ENCODE peak calls at places on chromosomes 3 and 15, in four cellular contexts. One of them, this sample, is unnamed.

GRCh38 chr3:12288466-12289129 is at the start of gene PPARG:
- DNase-seq in K562: no peak
- DNase-seq in HCT116: peak; percentile 73
- DNase-seq in HepG2: peak; percentile 54
- DNase-seq in this sample: no peak

GRCh38 chr3:197352382-197352781 is 54.0 kb upstream of the DLG1 start:
- DNase-seq in K562: peak; percentile 26
- DNase-seq in HCT116: no peak
- DNase-seq in HepG2: no peak
- DNase-seq in this sample: no peak

GRCh38 chr3:106811376-106811775 is 565.9 kb upstream of the CCDC54 start:
- DNase-seq in K562: no peak
- DNase-seq in HCT116: no peak
- DNase-seq in HepG2: no peak
- DNase-seq in this sample: no peak

GRCh38 chr3:50436063-50436674 is 67.3 kb downstream of the CACNA2D2 start:
- DNase-seq in K562: peak; percentile 73
- DNase-seq in HCT116: peak; percentile 19
- DNase-seq in HepG2: peak; percentile 50
- DNase-seq in this sample: peak; percentile 22

GRCh38 chr15:38826880-38827279 is 262.3 kb upstream of the RASGRP1 start:
- DNase-seq in K562: no peak
- DNase-seq in HCT116: no peak
- DNase-seq in HepG2: no peak
- DNase-seq in this sample: no peak

GRCh38 chr15:62020576-62021160 is 39.6 kb downstream of the VPS13C start:
- DNase-seq in K562: no peak
- DNase-seq in HCT116: no peak
- DNase-seq in HepG2: no peak
- DNase-seq in this sample: no peak

GRCh38 chr15:68479870-68480269 is 47.9 kb upstream of the ITGA11 start:
- DNase-seq in K562: no peak
- DNase-seq in HCT116: no peak
- DNase-seq in HepG2: no peak
- DNase-seq in this sample: no peak

GRCh38 chr15:31173790-31174450 is 72.4 kb upstream of the TRPM1 start:
- DNase-seq in K562: no peak
- DNase-seq in HCT116: no peak
- DNase-seq in HepG2: no peak
- DNase-seq in this sample: no peak

GRCh38 chr3:40120816-40121215 is 188.7 kb upstream of the EIF1B start:
- DNase-seq in K562: no peak
- DNase-seq in HCT116: no peak
- DNase-seq in HepG2: no peak
- DNase-seq in this sample: no peak

GRCh38 chr15:42784705-42785104 is 47.8 kb upstream of the CDAN1 start:
- DNase-seq in K562: no peak
- DNase-seq in HCT116: no peak
- DNase-seq in HepG2: no peak
- DNase-seq in this sample: no peak

GRCh38 chr3:47380026-47380600 is 708 bp upstream of the PTPN23 start:
- DNase-seq in K562: peak; percentile 38
- DNase-seq in HCT116: no peak
- DNase-seq in HepG2: no peak
- DNase-seq in this sample: no peak

GRCh38 chr3:21294768-21295167 is 456.2 kb downstream of the ZNF385D start:
- DNase-seq in K562: no peak
- DNase-seq in HCT116: no peak
- DNase-seq in HepG2: no peak
- DNase-seq in this sample: no peak

GRCh38 chr3:189772584-189772983 is 141.4 kb downstream of the TP63 start:
- DNase-seq in K562: no peak
- DNase-seq in HCT116: no peak
- DNase-seq in HepG2: no peak
- DNase-seq in this sample: no peak

GRCh38 chr3:44939581-44940036 is 36.4 kb downstream of the ZDHHC3 start:
- DNase-seq in K562: no peak
- DNase-seq in HCT116: no peak
- DNase-seq in HepG2: no peak
- DNase-seq in this sample: no peak

GRCh38 chr3:195159819-195160175 is 111.2 kb downstream of the XXYLT1 start:
- DNase-seq in K562: no peak
- DNase-seq in HCT116: no peak
- DNase-seq in HepG2: no peak
- DNase-seq in this sample: no peak

GRCh38 chr3:155946178-155946577 is 75.7 kb downstream of the GMPS start:
- DNase-seq in K562: no peak
- DNase-seq in HCT116: no peak
- DNase-seq in HepG2: peak; percentile 20
- DNase-seq in this sample: peak; percentile 25

GRCh38 chr3:119834754-119835365 is 53.0 kb downstream of the NR1I2 start:
- DNase-seq in K562: no peak
- DNase-seq in HCT116: no peak
- DNase-seq in HepG2: no peak
- DNase-seq in this sample: no peak

GRCh38 chr3:119829431-119829830 is 47.5 kb downstream of the NR1I2 start:
- DNase-seq in K562: no peak
- DNase-seq in HCT116: no peak
- DNase-seq in HepG2: no peak
- DNase-seq in this sample: no peak

GRCh38 chr3:119827209-119827608 is 45.3 kb downstream of the NR1I2 start:
- DNase-seq in K562: no peak
- DNase-seq in HCT116: no peak
- DNase-seq in HepG2: no peak
- DNase-seq in this sample: no peak

GRCh38 chr3:119831941-119832371 is 50.1 kb downstream of the NR1I2 start:
- DNase-seq in K562: no peak
- DNase-seq in HCT116: no peak
- DNase-seq in HepG2: no peak
- DNase-seq in this sample: no peak

DNA sequence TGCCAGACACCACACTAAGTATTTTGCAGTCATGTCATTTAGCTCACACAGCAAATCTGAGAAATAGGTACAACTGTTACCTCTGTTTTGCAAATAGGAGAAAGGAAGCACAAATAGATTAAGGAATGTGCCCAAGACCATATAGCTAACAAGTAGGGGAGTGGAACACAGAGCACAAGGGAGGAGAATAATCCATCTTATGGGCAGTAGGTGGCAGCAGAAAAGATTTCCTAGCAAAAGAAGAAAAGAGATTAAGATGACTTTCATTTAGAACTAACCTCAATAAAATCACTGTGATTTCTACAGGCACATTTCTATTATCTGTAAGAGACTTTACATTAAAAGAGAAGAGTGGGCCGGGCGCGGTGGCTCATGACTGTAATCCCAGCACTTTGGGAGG is 49.1 kb downstream of the NR1I2 start:
- DNase-seq in K562: no peak
- DNase-seq in HCT116: no peak
- DNase-seq in HepG2: no peak
- DNase-seq in this sample: no peak
- TF ChIP-seq CTCF in K562: peak; percentile 16
- TF ChIP-seq CTCF in HCT116: peak; percentile 38
- TF ChIP-seq CTCF in HepG2: peak; percentile 8
- TF ChIP-seq CTCF in this sample: peak; percentile 56

DNA sequence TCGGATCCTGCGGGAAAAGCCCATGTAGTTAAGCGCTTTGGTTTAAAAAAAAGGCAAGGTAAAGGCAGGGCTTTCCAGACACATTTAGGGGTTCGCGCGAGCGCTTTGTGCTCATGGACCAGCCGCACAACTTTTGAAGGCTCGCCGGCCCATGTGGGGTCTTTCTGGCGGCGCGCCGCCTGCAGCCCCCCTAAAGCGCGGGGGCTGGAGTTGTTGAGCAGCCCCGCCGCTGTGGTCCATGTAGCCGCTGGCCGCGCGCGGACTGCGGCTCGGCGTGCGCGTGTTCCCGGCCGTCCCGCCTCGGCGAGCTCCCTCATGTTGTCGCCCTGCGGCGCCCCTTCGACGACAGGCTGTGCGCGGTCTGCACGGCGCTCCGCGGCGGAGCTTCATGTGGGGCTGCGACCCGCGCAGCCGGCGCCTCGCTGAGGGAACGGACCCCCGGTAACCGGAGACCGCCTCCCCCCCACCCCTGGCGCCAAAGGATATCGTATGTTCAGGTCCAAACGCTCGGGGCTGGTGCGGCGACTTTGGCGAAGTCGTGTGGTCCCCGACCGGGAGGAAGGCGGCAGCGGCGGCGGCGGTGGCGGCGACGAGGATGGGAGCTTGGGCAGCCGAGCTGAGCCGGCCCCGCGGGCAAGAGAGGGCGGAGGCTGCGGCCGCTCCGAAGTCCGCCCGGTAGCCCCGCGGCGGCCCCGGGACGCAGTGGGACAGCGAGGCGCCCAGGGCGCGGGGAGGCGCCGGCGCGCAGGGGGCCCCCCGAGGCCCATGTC is 919 bp downstream of the SMAD6 start:
- DNase-seq in K562: no peak
- DNase-seq in HCT116: no peak
- DNase-seq in HepG2: no peak
- DNase-seq in this sample: no peak
- TF ChIP-seq TCF7L2 in K562: no peak
- TF ChIP-seq TCF7L2 in HCT116: no peak
- TF ChIP-seq TCF7L2 in HepG2: no peak
- TF ChIP-seq TCF7L2 in this sample: no peak

GRCh38 chr3:38379201-38379770 is 32.7 kb downstream of the XYLB start:
- DNase-seq in K562: no peak
- DNase-seq in HCT116: no peak
- DNase-seq in HepG2: no peak
- DNase-seq in this sample: no peak

GRCh38 chr3:38375072-38375471 is 28.5 kb downstream of the XYLB start:
- DNase-seq in K562: no peak
- DNase-seq in HCT116: no peak
- DNase-seq in HepG2: no peak
- DNase-seq in this sample: no peak

GRCh38 chr3:38375488-38376097 is 29.0 kb downstream of the XYLB start:
- DNase-seq in K562: no peak
- DNase-seq in HCT116: no peak
- DNase-seq in HepG2: no peak
- DNase-seq in this sample: no peak

GRCh38 chr3:38374221-38374620 is 27.6 kb downstream of the XYLB start:
- DNase-seq in K562: peak; percentile 18
- DNase-seq in HCT116: no peak
- DNase-seq in HepG2: no peak
- DNase-seq in this sample: no peak

GRCh38 chr3:38376098-38376816 is 29.7 kb downstream of the XYLB start:
- DNase-seq in K562: no peak
- DNase-seq in HCT116: no peak
- DNase-seq in HepG2: no peak
- DNase-seq in this sample: no peak
- H3K4me1 ChIP-seq in K562: no peaks in the 10 kb centered on the region
- H3K4me1 ChIP-seq in HCT116: no peaks in the 10 kb centered on the region
- H3K4me1 ChIP-seq in HepG2: no peaks in the 10 kb centered on the region
- H3K4me1 ChIP-seq in this sample: no peaks in the 10 kb centered on the region

GRCh38 chr3:2898591-2899353 is 211.4 kb downstream of the IL5RA start:
- DNase-seq in K562: no peak
- DNase-seq in HCT116: no peak
- DNase-seq in HepG2: no peak
- DNase-seq in this sample: no peak
- TF ChIP-seq CTCF in K562: no peak
- TF ChIP-seq CTCF in HCT116: no peak
- TF ChIP-seq CTCF in HepG2: no peak
- TF ChIP-seq CTCF in this sample: no peak

GRCh38 chr15:25884354-25884753 is 21.2 kb upstream of the ATP10A start:
- DNase-seq in K562: no peak
- DNase-seq in HCT116: no peak
- DNase-seq in HepG2: no peak
- DNase-seq in this sample: no peak
- TF ChIP-seq TCF7L2 in K562: no peak
- TF ChIP-seq TCF7L2 in HCT116: no peak
- TF ChIP-seq TCF7L2 in HepG2: no peak
- TF ChIP-seq TCF7L2 in this sample: no peak

GRCh38 chr15:78672285-78673003 is 31.4 kb upstream of the CHRNB4 start:
- DNase-seq in K562: peak; percentile 14
- DNase-seq in HCT116: no peak
- DNase-seq in HepG2: no peak
- DNase-seq in this sample: no peak
- H3K4me1 ChIP-seq in K562: no peaks in the 10 kb centered on the region
- H3K4me1 ChIP-seq in HCT116: no peaks in the 10 kb centered on the region
- H3K4me1 ChIP-seq in HepG2: peaks cover 26% of the 10 kb centered on the region
- H3K4me1 ChIP-seq in this sample: no peaks in the 10 kb centered on the region